ENCODE peak calls at places on chromosomes 11 and 22, in five cellular contexts. Z, W, C, P and F are unnamed samples.

GRCh38 chr22:45581549-45582080 is 78.9 kb downstream of the FBLN1 start:
- DNase-seq in Z (no peak), W (no peak), P (no peak), C (no peak), F (no peak)

GRCh38 chr11:21948876-21949275 is 244.0 kb upstream of the ANO5 start:
- DNase-seq in P (no peak), C (no peak), Z (no peak), W (no peak), F (no peak)

GRCh38 chr11:9691865-9692264 is 28.0 kb downstream of the SWAP70 start:
- DNase-seq in W (no peak), P (no peak), C (peak; percentile 56), Z (peak; percentile 15), F (no peak)

GRCh38 chr11:2791521-2792375 is 92.0 kb upstream of the KCNQ1OT1 start:
- DNase-seq in W (peak; percentile 13), P (no peak), Z (no peak), C (no peak), F (peak; percentile 30)

GRCh38 chr22:38327396-38327795 is 10.2 kb upstream of the CSNK1E start:
- DNase-seq in C (no peak), W (no peak), P (no peak), Z (no peak), F (no peak)

GRCh38 chr11:47948137-47948536 is 32.2 kb upstream of the PTPRJ start:
- DNase-seq in W (no peak), P (no peak), C (no peak), Z (no peak), F (no peak)

GRCh38 chr22:35891442-35891841 is 137.2 kb downstream of the RBFOX2 start:
- DNase-seq in W (no peak), P (no peak), C (no peak), Z (no peak), F (no peak)

GRCh38 chr11:1838426-1839131 is at the start of gene TNNI2:
- DNase-seq in P (no peak), W (no peak), C (no peak), Z (no peak), F (no peak)

GRCh38 chr11:129316781-129317180 is 58.9 kb upstream of the BARX2 start:
- DNase-seq in W (no peak), Z (no peak), C (no peak), P (no peak), F (no peak)

GRCh38 chr11:16408619-16409018 is 52.3 kb upstream of the SOX6 start:
- DNase-seq in Z (no peak), P (no peak), C (no peak), W (no peak), F (no peak)

GRCh38 chr11:83006877-83007330 is 64.8 kb downstream of the RAB30 start:
- DNase-seq in Z (no peak), W (no peak), P (no peak), C (no peak), F (peak; percentile 23)

GRCh38 chr22:28029201-28029948 is 110.3 kb upstream of the PITPNB start:
- DNase-seq in C (no peak), P (no peak), W (peak; percentile 74), Z (peak; percentile 65), F (peak; percentile 91)

GRCh38 chr11:33691051-33691864 is 9.4 kb downstream of the C11orf91 start:
- DNase-seq in P (no peak), Z (no peak), C (no peak), W (no peak), F (no peak)

GRCh38 chr11:45803981-45804805 is 756 bp upstream of the SLC35C1 start:
- DNase-seq in P (peak; percentile 79), Z (peak; percentile 55), C (no peak), W (peak; percentile 76), F (peak; percentile 90)

GRCh38 chr11:1568451-1568911 is 3.6 kb downstream of the DUSP8 start:
- DNase-seq in Z (no peak), P (peak; percentile 88), C (no peak), W (no peak), F (peak; percentile 26)

DNA sequence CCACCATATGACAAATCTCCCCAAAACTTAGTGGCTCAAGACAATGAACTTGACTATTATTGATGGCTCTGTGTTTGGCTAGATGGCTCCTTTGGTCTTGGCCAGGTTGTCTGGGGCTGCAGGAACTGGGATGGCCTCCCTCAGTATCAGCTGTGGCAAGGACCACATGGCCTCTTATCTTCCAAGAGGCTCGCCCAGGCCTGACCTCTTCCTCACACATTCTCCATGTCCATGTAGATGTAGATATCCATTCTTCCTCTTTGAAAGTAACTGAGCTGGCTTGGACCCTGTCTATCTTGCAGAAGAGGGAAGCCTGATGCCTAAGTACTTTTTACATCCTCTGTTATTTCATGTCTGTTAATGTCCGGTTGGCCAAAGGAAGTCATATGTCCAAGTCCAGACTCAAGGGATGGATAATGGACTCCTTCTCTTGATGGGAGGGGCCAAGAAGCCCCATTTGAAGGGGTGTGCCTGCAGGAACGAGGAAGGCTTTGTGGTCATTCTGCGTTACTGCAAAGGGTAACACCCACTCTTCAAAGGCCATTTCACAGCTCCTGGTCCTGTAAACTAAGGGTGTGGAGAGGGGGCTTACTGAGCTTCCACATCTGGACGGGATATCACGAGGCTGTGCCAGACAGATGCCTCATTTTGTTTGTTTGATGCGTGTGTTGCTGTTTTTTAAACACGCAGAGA is 87.1 kb downstream of the GRIK4 start:
- DNase-seq in W (no peak), C (no peak), P (no peak), Z (no peak), F (no peak)
- TF ChIP-seq CTCF in W (no peak), C (no peak), P (no peak), Z (no peak), F (no peak)

GRCh38 chr11:104897891-104898684 is at the start of gene CASP12:
- DNase-seq in Z (peak; percentile 38), C (no peak), W (peak; percentile 16), P (no peak), F (peak; percentile 10)

GRCh38 chr11:104893876-104894275 is 4.4 kb downstream of the CASP12 start:
- DNase-seq in Z (no peak), W (no peak), P (no peak), C (no peak), F (no peak)

GRCh38 chr11:104898685-104899013 is 389 bp upstream of the CASP12 start:
- DNase-seq in Z (peak; percentile 13), W (no peak), P (no peak), C (no peak), F (no peak)

GRCh38 chr11:104892723-104893511 is 5.3 kb downstream of the CASP12 start:
- DNase-seq in P (no peak), W (no peak), Z (peak; percentile 39), C (no peak), F (no peak)

DNA sequence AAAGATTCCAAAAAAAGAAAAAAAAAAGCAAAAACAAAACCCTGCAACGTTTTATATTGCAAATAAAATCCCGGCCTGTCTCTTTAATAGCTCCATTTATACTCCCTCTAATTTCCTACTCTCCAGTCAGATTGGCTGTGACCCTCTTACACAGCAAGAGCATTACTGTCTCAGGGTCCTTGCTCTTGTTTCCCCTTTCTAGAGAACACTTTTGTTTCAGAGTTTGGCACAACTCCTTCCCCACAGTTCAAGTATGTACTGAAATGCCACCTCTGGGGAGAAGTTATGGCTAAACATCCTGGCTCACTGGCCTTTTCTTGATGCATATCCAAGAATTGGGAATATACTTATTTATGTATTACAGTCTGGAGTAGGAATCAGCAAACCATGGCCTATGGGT is 2.6 kb downstream of the CASP12 start:
- DNase-seq in P (no peak), C (no peak), W (no peak), Z (peak; percentile 36), F (no peak)
- H3K4me1 ChIP-seq in P (no peaks in the 10 kb centered on the region), C (no peaks in the 10 kb centered on the region), W (peaks cover 8% of the 10 kb centered on the region), Z (peaks cover 6% of the 10 kb centered on the region), F (no peaks in the 10 kb centered on the region)

GRCh38 chr22:48570912-48571311 is 1256.8 kb downstream of the BRD1 start:
- DNase-seq in C (no peak), Z (no peak), P (no peak), W (no peak), F (no peak)
- H3K9me3 ChIP-seq in C (no peaks in the 10 kb centered on the region), Z (no peaks in the 10 kb centered on the region), P (peaks cover 6% of the 10 kb centered on the region), W (no peaks in the 10 kb centered on the region), F (no peaks in the 10 kb centered on the region)

GRCh38 chr22:31140746-31141145 is 438 bp upstream of the PLA2G3 start:
- DNase-seq in P (no peak), W (no peak), C (no peak), Z (no peak), F (peak; percentile 53)

GRCh38 chr22:31141551-31141950 is 1.2 kb upstream of the PLA2G3 start:
- DNase-seq in P (no peak), C (no peak), Z (no peak), W (no peak), F (no peak)

GRCh38 chr22:31139066-31139465 is 1.2 kb downstream of the PLA2G3 start:
- DNase-seq in W (no peak), C (no peak), Z (no peak), P (no peak), F (no peak)

GRCh38 chr22:31138126-31138525 is 2.2 kb downstream of the PLA2G3 start:
- DNase-seq in Z (no peak), C (no peak), P (no peak), W (no peak), F (no peak)

DNA sequence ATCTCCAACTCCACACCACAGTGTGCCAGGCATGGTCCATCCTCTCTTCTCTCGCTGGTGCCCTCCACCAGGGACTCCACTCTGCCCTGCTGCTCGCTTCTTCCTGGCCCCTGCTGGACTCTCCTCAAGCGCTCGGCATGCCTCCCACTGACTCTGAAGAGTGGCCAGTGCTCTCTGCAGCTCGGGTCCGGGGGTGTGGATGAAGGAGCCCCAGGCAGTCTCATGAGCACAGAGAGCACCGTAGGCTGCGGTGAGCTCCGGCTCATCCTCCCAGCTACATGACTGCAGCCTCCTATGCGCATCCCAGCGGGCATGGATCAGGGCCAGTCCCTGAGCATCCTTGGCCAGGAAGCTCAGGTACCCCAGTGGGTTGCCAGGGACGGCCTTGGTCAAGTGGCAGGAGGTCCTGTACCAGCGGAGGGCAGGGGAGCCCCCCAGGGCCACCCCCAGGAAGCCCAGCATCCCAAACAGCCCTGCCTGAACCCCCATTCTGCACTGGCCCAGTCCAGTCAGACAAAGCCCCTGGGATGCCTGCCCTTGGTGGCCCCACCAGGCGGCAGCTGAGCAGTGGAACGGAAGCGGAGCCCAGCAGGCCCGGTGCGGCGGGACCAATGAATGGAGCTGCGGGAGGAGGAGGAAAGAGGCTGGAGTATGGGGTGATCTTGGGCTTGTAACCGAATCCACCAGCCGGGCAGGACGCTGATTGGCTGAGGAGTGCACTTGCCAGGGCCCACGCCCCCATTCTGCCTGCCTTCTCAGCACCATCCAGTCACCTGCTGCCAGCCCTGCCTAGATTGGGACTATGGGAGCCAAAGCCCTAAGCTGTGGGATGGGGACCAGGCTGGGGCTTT is at the start of gene PLA2G3:
- DNase-seq in P (peak; percentile 94), C (no peak), W (no peak), Z (peak; percentile 62), F (no peak)
- TF ChIP-seq CTCF in P (peak; percentile 43), C (no peak), W (no peak), Z (no peak), F (no peak)

DNA sequence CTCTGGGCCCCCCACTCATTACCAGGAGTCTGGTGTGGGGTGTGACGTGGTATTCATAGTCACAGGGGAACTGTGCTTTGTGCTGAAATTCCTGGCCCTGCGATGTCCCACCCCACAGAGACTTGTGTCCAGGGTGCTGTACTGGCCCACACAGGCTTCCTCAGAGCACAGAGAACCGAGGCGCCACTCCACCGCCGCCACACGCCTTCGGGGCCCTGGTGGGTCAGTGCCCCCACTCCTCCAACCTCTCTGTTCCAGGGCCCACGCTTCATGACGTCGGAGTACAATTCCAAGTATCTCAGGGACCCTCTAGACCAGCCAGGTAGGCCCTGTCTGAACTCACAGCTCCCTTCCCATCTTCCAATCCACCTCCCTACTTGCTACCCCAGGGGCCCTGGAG is 23.5 kb upstream of the LRRC10B start:
- DNase-seq in Z (no peak), P (no peak), W (no peak), C (no peak), F (no peak)
- H3K4me1 ChIP-seq in Z (peaks cover 12% of the 10 kb centered on the region), P (peaks cover 43% of the 10 kb centered on the region), W (no peaks in the 10 kb centered on the region), C (peaks cover 15% of the 10 kb centered on the region), F (peaks cover 18% of the 10 kb centered on the region)

GRCh38 chr22:49403102-49403501 is 424.6 kb downstream of the BRD1 start:
- DNase-seq in C (no peak), P (no peak), Z (no peak), W (no peak), F (no peak)
- H3K9me3 ChIP-seq in C (no peaks in the 10 kb centered on the region), P (no peaks in the 10 kb centered on the region), Z (no peaks in the 10 kb centered on the region), W (no peaks in the 10 kb centered on the region), F (no peaks in the 10 kb centered on the region)